ENCODE peak calls at places on chromosomes 11 and 22, in ten cellular contexts. Y is iris pigment epithelial cell, M is foreskin fibroblast, U is midbrain, A is colonic mucosa, T is T47D, I is glutamatergic neuron, X is H4, L is amniotic stem cell, Q is NCI-H748 treated with DMSO at 0.1 percent for 48 hours. D is an unnamed sample.
A peak's percentile ranks its signal among the peaks of the same experiment; 100 is the strongest.

GRCh38 chr11:62061356-62062222 is 62.2 kb upstream of the INCENP start:
- DNase-seq in Q (no peak), A (no peak), M (no peak), Y (no peak), I (no peak), U (peak; percentile 55), T (peak; percentile 71), X (no peak), L (no peak), D (no peak)

GRCh38 chr11:14774738-14775137 is 117.3 kb downstream of the CYP2R1 start:
- DNase-seq in Y (no peak), I (no peak), T (peak; percentile 50), M (no peak), A (no peak), X (no peak), U (no peak), Q (no peak), L (no peak), D (no peak)

GRCh38 chr11:66478823-66479740 is 1.2 kb upstream of the DPP3 start:
- DNase-seq in U (peak; percentile 43), X (peak; percentile 10), M (peak; percentile 71), Q (peak; percentile 32), L (no peak), I (no peak), Y (peak; percentile 49), A (peak; percentile 55), T (peak; percentile 48), D (peak; percentile 45)

GRCh38 chr11:102924851-102925380 is 30.6 kb downstream of the MMP13 start:
- DNase-seq in M (peak; percentile 73), Y (no peak), A (no peak), Q (no peak), L (no peak), T (peak; percentile 11), I (no peak), U (no peak), X (peak; percentile 18), D (no peak)

GRCh38 chr11:132405728-132406127 is 1035.3 kb downstream of the NTM start:
- DNase-seq in M (no peak), Q (peak; percentile 91), A (no peak), X (no peak), T (no peak), U (no peak), L (no peak), I (no peak), Y (no peak), D (no peak)

GRCh38 chr11:86755196-86755595 is 45.1 kb upstream of the PRSS23 start:
- DNase-seq in I (no peak), Q (no peak), Y (no peak), U (no peak), T (no peak), X (no peak), M (no peak), L (no peak), A (no peak), D (no peak)

GRCh38 chr22:41446057-41446501 is 522 bp downstream of the TOB2 start:
- DNase-seq in L (no peak), M (peak; percentile 35), Y (peak; percentile 18), U (no peak), X (no peak), Q (no peak), A (peak; percentile 57), I (no peak), T (no peak), D (no peak)

GRCh38 chr22:46049726-46050450 is 72.9 kb upstream of the WNT7B start:
- DNase-seq in Q (no peak), U (no peak), L (no peak), T (no peak), A (no peak), Y (no peak), X (no peak), I (no peak), M (no peak), D (no peak)

GRCh38 chr22:47676685-47677084 is 914.2 kb downstream of the TBC1D22A start:
- DNase-seq in I (no peak), A (no peak), U (no peak), X (no peak), M (no peak), Q (no peak), T (no peak), Y (no peak), L (no peak), D (no peak)

GRCh38 chr11:78920329-78920728 is 345.7 kb upstream of the NARS2 start:
- DNase-seq in X (no peak), T (no peak), Y (no peak), Q (no peak), U (no peak), A (no peak), L (no peak), I (peak; percentile 64), M (no peak), D (no peak)

GRCh38 chr11:38924644-38925043 is 2326.6 kb upstream of the RAG2 start:
- DNase-seq in Y (no peak), X (no peak), A (no peak), M (no peak), U (no peak), Q (no peak), T (no peak), I (no peak), L (no peak), D (no peak)

GRCh38 chr22:20096574-20097420 is 16.8 kb downstream of the DGCR8 start:
- DNase-seq in X (no peak), Q (no peak), T (no peak), L (no peak), Y (no peak), A (no peak), I (no peak), M (no peak), U (no peak), D (no peak)

GRCh38 chr22:42856179-42856864 is 751 bp downstream of the ARFGAP3 start:
- DNase-seq in Q (peak; percentile 12), L (no peak), I (no peak), X (no peak), U (peak; percentile 26), A (peak; percentile 62), T (peak; percentile 18), Y (peak; percentile 19), M (peak; percentile 58), D (no peak)

GRCh38 chr11:78684377-78684776 is 109.7 kb upstream of the NARS2 start:
- DNase-seq in X (no peak), Q (no peak), M (no peak), U (no peak), I (no peak), T (peak; percentile 67), L (no peak), Y (no peak), A (no peak), D (no peak)

GRCh38 chr11:1702506-1702905 is 5.5 kb downstream of the KRTAP5-6 start:
- DNase-seq in X (no peak), Y (no peak), I (no peak), M (no peak), Q (no peak), U (no peak), T (no peak), A (peak; percentile 3), L (no peak), D (no peak)

GRCh38 chr11:62400760-62401159 is 18.1 kb upstream of the SCGB1A1 start:
- DNase-seq in U (peak; percentile 68), L (peak; percentile 67), X (peak; percentile 71), A (peak; percentile 70), Y (peak; percentile 62), I (no peak), Q (no peak), T (no peak), M (peak; percentile 96), D (no peak)

GRCh38 chr11:13717331-13717730 is 48.9 kb downstream of the FAR1 start:
- DNase-seq in U (no peak), M (peak; percentile 62), Y (peak; percentile 93), L (peak; percentile 2), T (no peak), X (peak; percentile 49), Q (no peak), A (no peak), I (no peak), D (no peak)

GRCh38 chr22:43293661-43294392 is 49.3 kb downstream of the SCUBE1 start:
- DNase-seq in M (peak; percentile 80), U (no peak), A (peak; percentile 78), Y (peak; percentile 58), T (peak; percentile 36), I (peak; percentile 73), Q (no peak), L (no peak), X (peak; percentile 98), D (no peak)

GRCh38 chr11:118928870-118929495 is 3.3 kb upstream of the BCL9L start:
- DNase-seq in I (peak; percentile 65), Y (peak; percentile 53), T (peak; percentile 82), X (peak; percentile 51), L (no peak), Q (no peak), A (peak; percentile 65), U (peak; percentile 74), M (peak; percentile 70), D (no peak)

D was measured in Panc1.